ENCODE peak calls at places on chromosomes 6 and 20, in four cellular contexts. J is GM06990, Z is IMR-90, C is heart right ventricle. X is an unnamed sample. For H3K36me3, the result is how much of the 10 kb centered on the place peaks cover.

GRCh38 chr20:49179368-49180277 is 8.5 kb downstream of the STAU1 start:
- DNase-seq in C (no peak), Z (no peak), J (no peak), X (no peak)

GRCh38 chr6:168370310-168370991 is 50.9 kb upstream of the DACT2 start:
- DNase-seq in Z (no peak), J (no peak), C (peak), X (no peak)

GRCh38 chr6:109816452-109817374 is 125.6 kb downstream of the FIG4 start:
- DNase-seq in Z (no peak), C (no peak), J (no peak), X (no peak)

GRCh38 chr20:34458631-34459030 is 57.6 kb upstream of the DYNLRB1 start:
- DNase-seq in C (no peak), Z (peak), J (no peak), X (no peak)

GRCh38 chr20:17226410-17227198 is at the start of gene PCSK2:
- DNase-seq in J (no peak), Z (peak), C (peak), X (peak)

GRCh38 chr20:51085761-51086160 is 62.9 kb upstream of the KCNG1 start:
- DNase-seq in Z (no peak), J (no peak), C (no peak), X (no peak)

GRCh38 chr20:44696315-44696714 is 18.9 kb upstream of the CCN5 start:
- DNase-seq in J (no peak), C (no peak), Z (no peak), X (no peak)

GRCh38 chr6:150606258-150607043 is 6.8 kb downstream of the PLEKHG1 start:
- DNase-seq in J (no peak), Z (no peak), C (no peak), X (no peak)

GRCh38 chr6:132354517-132355167 is 46.6 kb downstream of the MOXD1 start:
- DNase-seq in J (peak), Z (no peak), C (peak), X (no peak)

GRCh38 chr6:3797231-3798200 is 46.0 kb upstream of the PXDC1 start:
- DNase-seq in J (no peak), Z (peak), C (no peak), X (peak)

GRCh38 chr20:34334654-34335407 is 28.2 kb upstream of the ITCH start:
- DNase-seq in J (no peak), Z (no peak), C (no peak), X (peak)

GRCh38 chr6:106253194-106253593 is 72.4 kb downstream of the ATG5 start:
- DNase-seq in Z (peak), J (no peak), C (no peak), X (peak)

GRCh38 chr6:75334266-75335040 is 49.9 kb upstream of the TMEM30A start:
- DNase-seq in Z (peak), C (no peak), J (no peak), X (no peak)

GRCh38 chr20:39897058-39897457 is 792.0 kb downstream of the MAFB start:
- DNase-seq in Z (peak), J (no peak), C (no peak), X (peak)

GRCh38 chr6:144415014-144415413 is 129.9 kb downstream of the UTRN start:
- DNase-seq in J (no peak), Z (peak), C (no peak), X (peak)

GRCh38 chr6:836276-836853 is 143.4 kb upstream of the EXOC2 start:
- DNase-seq in J (no peak), Z (no peak), C (no peak), X (no peak)

GRCh38 chr6:30763618-30764489 is 19.5 kb upstream of the IER3 start:
- DNase-seq in Z (peak), J (no peak), C (no peak), X (peak)

GRCh38 chr6:11232968-11233626 is 629 bp upstream of the NEDD9 start:
- DNase-seq in C (no peak), J (no peak), Z (peak), X (no peak)

GRCh38 chr20:37384683-37385174 is 38.8 kb downstream of the SRC start:
- DNase-seq in J (peak), Z (peak), C (peak), X (no peak)

GRCh38 chr20:44646023-44646640 is 5.4 kb downstream of the ADA start:
- DNase-seq in J (peak), C (no peak), Z (peak), X (no peak)

GRCh38 chr6:43367245-43367984 is 2.0 kb downstream of the ZNF318 start:
- DNase-seq in J (no peak), C (no peak), Z (peak), X (peak)

GRCh38 chr6:163226181-163226835 is 188.2 kb upstream of the QKI start:
- DNase-seq in C (no peak), J (no peak), Z (no peak), X (no peak)

GRCh38 chr6:11309947-11310665 is 77.6 kb upstream of the NEDD9 start:
- DNase-seq in C (no peak), J (no peak), Z (peak), X (no peak)

GRCh38 chr20:63848003-63848911 is 13.0 kb upstream of the ABHD16B start:
- DNase-seq in Z (no peak), J (no peak), C (peak), X (no peak)

GRCh38 chr6:11585426-11586016 is 48.0 kb downstream of the TMEM170B start:
- DNase-seq in J (no peak), C (no peak), Z (peak), X (no peak)

GRCh38 chr6:30820196-30820595 is 64.1 kb upstream of the DDR1 start:
- DNase-seq in J (no peak), C (peak), Z (peak), X (peak)

GRCh38 chr20:6178537-6178936 is 55.7 kb upstream of the FERMT1 start:
- DNase-seq in C (no peak), J (no peak), Z (peak), X (no peak)

GRCh38 chr6:36888654-36889481 is 3.1 kb downstream of the C6orf89 start:
- DNase-seq in J (no peak), C (no peak), Z (no peak), X (no peak)

GRCh38 chr6:73017473-73017872 is 207.8 kb downstream of the KHDC1L start:
- DNase-seq in Z (no peak), C (no peak), J (no peak), X (no peak)

GRCh38 chr6:1146500-1146899 is 165.4 kb upstream of the FOXQ1 start:
- DNase-seq in Z (no peak), C (no peak), J (no peak), X (no peak)

GRCh38 chr6:1335367-1336037 is 23.6 kb downstream of the FOXQ1 start:
- DNase-seq in J (no peak), C (peak), Z (peak), X (peak)

GRCh38 chr20:29873946-29874345 is 1383.5 kb upstream of the DEFB115 start:
- DNase-seq in C (peak), Z (peak), J (peak), X (peak)

GRCh38 chr20:60086936-60087562 is 128.8 kb downstream of the CDH26 start:
- DNase-seq in C (no peak), J (no peak), Z (no peak), X (no peak)

GRCh38 chr20:32333988-32334885 is 23.9 kb upstream of the ASXL1 start:
- DNase-seq in J (peak), C (peak), Z (no peak), X (no peak)

GRCh38 chr6:158807515-158808441 is 11.4 kb downstream of the EZR start:
- DNase-seq in J (no peak), C (no peak), Z (no peak), X (no peak)

GRCh38 chr6:74674377-74674776 is 531.5 kb downstream of the COL12A1 start:
- DNase-seq in Z (no peak), C (no peak), J (no peak), X (no peak)

GRCh38 chr20:44050327-44050726 is 135.7 kb downstream of the TOX2 start:
- DNase-seq in Z (no peak), J (no peak), C (no peak), X (no peak)

GRCh38 chr6:55636406-55637102 is 57.6 kb upstream of the HMGCLL1 start:
- DNase-seq in C (no peak), Z (peak), J (no peak), X (no peak)

GRCh38 chr6:139531148-139531547 is 156.7 kb upstream of the CITED2 start:
- DNase-seq in C (no peak), Z (peak), J (no peak), X (peak)

DNA sequence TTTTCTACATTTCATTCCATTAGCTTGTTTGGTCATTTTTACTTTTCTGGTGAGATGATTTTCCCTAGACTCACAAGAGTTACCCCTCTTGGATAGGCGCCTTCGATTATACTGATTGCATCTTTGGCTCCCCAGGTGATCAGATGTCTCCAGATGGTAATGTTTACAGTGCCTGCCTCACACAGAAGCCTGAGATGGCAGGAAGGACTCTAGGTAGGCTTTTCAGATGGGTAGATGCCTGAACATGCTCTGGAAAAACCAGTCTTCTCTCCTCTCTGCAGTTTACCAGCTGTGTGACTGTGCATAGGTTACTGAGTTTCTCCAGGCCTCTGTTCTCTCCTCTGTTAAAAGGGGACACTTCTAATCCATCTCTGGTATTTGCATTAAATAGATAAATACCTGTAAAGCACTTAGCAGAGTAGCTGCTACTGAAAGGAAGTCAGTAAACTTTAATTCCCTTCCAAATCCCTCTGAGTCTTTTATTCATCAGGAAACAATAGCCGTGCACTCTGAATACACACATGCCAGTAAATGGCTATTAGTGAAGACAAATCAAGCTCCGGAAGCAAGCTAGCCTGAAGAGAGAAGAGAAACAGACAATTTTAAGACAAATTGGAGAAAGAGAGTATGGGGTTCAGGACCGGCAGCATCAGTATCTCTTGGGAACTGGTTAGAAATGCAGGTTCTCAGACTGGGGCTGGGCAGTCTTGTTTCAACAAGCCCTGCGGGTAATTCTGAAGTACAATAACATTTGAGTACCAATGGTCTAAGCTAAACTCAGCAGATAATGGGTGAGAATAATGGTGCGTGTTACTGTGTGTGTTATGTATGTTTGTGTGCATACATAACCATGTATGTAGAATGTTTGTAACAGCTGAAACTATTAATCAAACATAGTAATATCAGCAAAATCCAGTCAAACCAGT is 139.4 kb downstream of the UST start:
- DNase-seq in C (no peak), Z (no peak), J (no peak), X (no peak)
- H3K4me3 ChIP-seq in C (no peak), Z (no peak), J (no peak), X (no peak)

GRCh38 chr20:57155415-57155814 is 111.0 kb downstream of the BMP7 start:
- DNase-seq in J (no peak), C (no peak), Z (no peak), X (no peak)

GRCh38 chr20:57153238-57153905 is 113.1 kb downstream of the BMP7 start:
- DNase-seq in Z (no peak), C (no peak), J (no peak), X (no peak)

GRCh38 chr20:57158474-57158873 is 108.0 kb downstream of the BMP7 start:
- DNase-seq in C (no peak), J (no peak), Z (no peak), X (no peak)

GRCh38 chr20:57157106-57157691 is 109.2 kb downstream of the BMP7 start:
- DNase-seq in Z (no peak), J (no peak), C (peak), X (no peak)

GRCh38 chr20:57156050-57156770 is 110.2 kb downstream of the BMP7 start:
- DNase-seq in J (no peak), Z (no peak), C (no peak), X (no peak)
- H3K36me3 ChIP-seq in J (under half), Z (under half), C (under half), X (under half)

DNA sequence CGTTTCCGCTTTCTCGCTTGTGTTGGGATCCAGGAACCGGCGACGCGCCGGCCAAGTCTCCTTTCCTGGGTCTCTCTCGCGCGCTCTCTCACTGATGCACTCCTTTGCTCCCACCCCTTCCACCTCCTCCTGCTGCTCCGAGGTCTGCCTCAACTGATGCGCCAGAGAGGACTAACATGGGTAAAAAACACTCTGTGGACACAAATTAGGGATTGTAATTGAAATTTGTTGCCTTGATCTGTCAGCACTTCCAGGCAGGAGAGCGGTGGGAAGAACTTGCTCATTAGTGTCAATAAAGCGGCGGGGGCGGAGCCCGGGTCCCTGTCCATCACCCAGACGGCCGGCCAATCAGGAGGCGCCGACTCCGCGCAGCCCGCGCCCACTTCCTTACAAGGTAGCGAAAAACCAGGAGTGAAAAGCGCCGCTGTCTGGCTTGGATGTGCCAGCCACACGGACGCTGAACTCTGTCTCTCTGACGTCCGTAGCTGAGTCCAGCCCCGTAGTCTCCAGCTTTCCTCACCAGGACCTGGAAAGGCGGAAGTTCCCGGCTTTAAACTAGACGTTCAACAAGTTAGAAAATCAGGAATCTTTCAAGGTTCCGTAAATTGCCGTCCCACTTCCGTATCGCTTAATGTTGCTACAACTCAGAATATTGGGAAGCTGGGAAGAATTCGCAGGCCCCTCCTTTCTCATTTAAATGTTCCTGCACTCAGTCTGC is at the start of gene TBX18:
- DNase-seq in Z (peak), C (peak), J (no peak), X (peak)
- H3K4me3 ChIP-seq in Z (peak), C (peak), J (no peak), X (peak)

GRCh38 chr6:7157752-7158616 is 50.2 kb downstream of the RREB1 start:
- DNase-seq in C (no peak), J (no peak), Z (peak), X (no peak)
- H3K36me3 ChIP-seq in C (under half), J (under half), Z (under half), X (under half)

GRCh38 chr20:62388839-62389600 is 2.1 kb downstream of the RPS21 start:
- DNase-seq in Z (no peak), J (no peak), C (no peak), X (no peak)
- H3K4me3 ChIP-seq in Z (no peak), J (no peak), C (no peak), X (no peak)

GRCh38 chr6:13664703-13665352 is 46.8 kb downstream of the RANBP9 start:
- DNase-seq in Z (peak), C (no peak), J (no peak), X (no peak)
- H3K36me3 ChIP-seq in Z (under half), C (under half), J (under half), X (under half)

GRCh38 chr6:111416529-111416928 is 66.5 kb downstream of the REV3L start:
- DNase-seq in Z (peak), C (no peak), J (no peak), X (no peak)

GRCh38 chr6:111417181-111417585 is 65.8 kb downstream of the REV3L start:
- DNase-seq in C (no peak), Z (peak), J (no peak), X (peak)

GRCh38 chr6:111414373-111414772 is 68.6 kb downstream of the REV3L start:
- DNase-seq in C (no peak), J (no peak), Z (no peak), X (no peak)

GRCh38 chr6:111418971-111419693 is 63.9 kb downstream of the REV3L start:
- DNase-seq in C (no peak), J (no peak), Z (peak), X (no peak)

GRCh38 chr6:111417946-111418345 is 65.1 kb downstream of the REV3L start:
- DNase-seq in Z (peak), J (no peak), C (no peak), X (no peak)
- H3K4me3 ChIP-seq in Z (no peak), J (no peak), C (no peak), X (no peak)

X was measured in SJSA1.